ENCODE peak calls at places on chromosome 15, in six cellular contexts. One of them, this sample, is unnamed.

GRCh38 chr15:89787946-89788345 is 11.8 kb downstream of the MESP2 start:
- DNase-seq in DMS53: no peak
- DNase-seq in fibroblast of lung: no peak
- DNase-seq in SHP77: no peak
- DNase-seq in Daoy: no peak
- DNase-seq in astrocyte of the spinal cord: no peak
- DNase-seq in this sample: no peak

GRCh38 chr15:58433597-58434333 is 2.0 kb downstream of the LIPC start:
- DNase-seq in astrocyte of the spinal cord: peak
- DNase-seq in DMS53: no peak
- DNase-seq in Daoy: no peak
- DNase-seq in SHP77: no peak
- DNase-seq in fibroblast of lung: no peak
- DNase-seq in this sample: no peak

GRCh38 chr15:98076021-98076816 is 115.7 kb downstream of the ARRDC4 start:
- DNase-seq in fibroblast of lung: peak
- DNase-seq in SHP77: no peak
- DNase-seq in astrocyte of the spinal cord: no peak
- DNase-seq in Daoy: no peak
- DNase-seq in DMS53: no peak
- DNase-seq in this sample: no peak

GRCh38 chr15:88219623-88220022 is 36.9 kb downstream of the NTRK3 start:
- DNase-seq in DMS53: no peak
- DNase-seq in fibroblast of lung: no peak
- DNase-seq in astrocyte of the spinal cord: no peak
- DNase-seq in SHP77: no peak
- DNase-seq in Daoy: no peak
- DNase-seq in this sample: no peak

GRCh38 chr15:92650256-92650655 is 5.3 kb downstream of the FAM174B start:
- DNase-seq in Daoy: no peak
- DNase-seq in fibroblast of lung: peak
- DNase-seq in SHP77: no peak
- DNase-seq in astrocyte of the spinal cord: peak
- DNase-seq in DMS53: no peak
- DNase-seq in this sample: no peak

GRCh38 chr15:84892786-84893307 is 8.4 kb downstream of the SLC28A1 start:
- DNase-seq in Daoy: no peak
- DNase-seq in fibroblast of lung: no peak
- DNase-seq in SHP77: no peak
- DNase-seq in DMS53: no peak
- DNase-seq in astrocyte of the spinal cord: no peak
- DNase-seq in this sample: no peak

GRCh38 chr15:39344662-39345141 is 236.2 kb upstream of the THBS1 start:
- DNase-seq in DMS53: peak
- DNase-seq in Daoy: no peak
- DNase-seq in astrocyte of the spinal cord: no peak
- DNase-seq in SHP77: no peak
- DNase-seq in fibroblast of lung: peak
- DNase-seq in this sample: no peak

GRCh38 chr15:96336045-96336642 is 5.6 kb downstream of the NR2F2 start:
- DNase-seq in astrocyte of the spinal cord: peak
- DNase-seq in SHP77: no peak
- DNase-seq in DMS53: no peak
- DNase-seq in fibroblast of lung: no peak
- DNase-seq in Daoy: no peak
- DNase-seq in this sample: no peak

GRCh38 chr15:28892789-28893610 is 7.2 kb downstream of the APBA2 start:
- DNase-seq in DMS53: peak
- DNase-seq in SHP77: peak
- DNase-seq in Daoy: peak
- DNase-seq in astrocyte of the spinal cord: no peak
- DNase-seq in fibroblast of lung: peak
- DNase-seq in this sample: no peak

GRCh38 chr15:50687302-50687902 is 805 bp upstream of the TRPM7 start:
- DNase-seq in fibroblast of lung: no peak
- DNase-seq in astrocyte of the spinal cord: no peak
- DNase-seq in SHP77: no peak
- DNase-seq in DMS53: no peak
- DNase-seq in Daoy: no peak
- DNase-seq in this sample: no peak

GRCh38 chr15:39920510-39921273 is 626 bp upstream of the GPR176 start:
- DNase-seq in DMS53: peak
- DNase-seq in SHP77: no peak
- DNase-seq in astrocyte of the spinal cord: peak
- DNase-seq in Daoy: peak
- DNase-seq in fibroblast of lung: peak
- DNase-seq in this sample: peak

GRCh38 chr15:27095809-27096580 is 125.0 kb downstream of the GABRG3 start:
- DNase-seq in Daoy: no peak
- DNase-seq in SHP77: peak
- DNase-seq in fibroblast of lung: peak
- DNase-seq in DMS53: peak
- DNase-seq in astrocyte of the spinal cord: no peak
- DNase-seq in this sample: no peak

This sample was measured in H9.